ENCODE peak calls at places on chromosomes 2 and 18, in seven cellular contexts. Q, Y, T, S, V, K and U are unnamed samples.

GRCh38 chr2:71452565-71452964 is 796 bp upstream of the DYSF start:
- DNase-seq in S (no peak), Q (no peak), V (peak), K (no peak), Y (peak), T (no peak), U (no peak)

GRCh38 chr18:3246636-3247242 is 862 bp upstream of the MYL12A start:
- DNase-seq in K (peak), Y (peak), Q (peak), S (peak), V (peak), T (peak), U (peak)

GRCh38 chr2:184780384-184780783 is 182.1 kb downstream of the ZNF804A start:
- DNase-seq in K (no peak), V (no peak), Y (no peak), T (no peak), S (no peak), Q (no peak), U (no peak)

GRCh38 chr2:214311031-214311533 is 99.8 kb upstream of the VWC2L start:
- DNase-seq in V (no peak), S (no peak), T (no peak), K (no peak), Q (no peak), Y (no peak), U (no peak)

GRCh38 chr2:61151434-61151833 is 10.6 kb upstream of the C2orf74 start:
- DNase-seq in Q (no peak), K (no peak), S (no peak), Y (peak), T (no peak), V (peak), U (no peak)

GRCh38 chr2:62705859-62706720 is 577 bp downstream of the EHBP1 start:
- DNase-seq in K (no peak), V (peak), S (peak), Y (peak), T (peak), Q (peak), U (peak)

GRCh38 chr2:205892141-205893064 is 193.6 kb downstream of the INO80D start:
- DNase-seq in S (peak), V (no peak), K (no peak), Q (no peak), Y (no peak), T (peak), U (peak)

GRCh38 chr18:10424576-10425314 is 29.7 kb upstream of the APCDD1 start:
- DNase-seq in T (no peak), K (peak), V (peak), Y (peak), S (no peak), Q (no peak), U (no peak)

GRCh38 chr2:240229603-240230423 is 89.4 kb upstream of the OTOS start:
- DNase-seq in Q (peak), K (peak), T (no peak), Y (peak), S (no peak), V (no peak), U (peak)

GRCh38 chr2:25539141-25539540 is 134.2 kb downstream of the DTNB start:
- DNase-seq in K (no peak), Q (no peak), T (no peak), Y (peak), V (no peak), S (no peak), U (no peak)

GRCh38 chr2:239181601-239182471 is 219.0 kb downstream of the HDAC4 start:
- DNase-seq in Q (no peak), V (no peak), T (no peak), Y (no peak), K (peak), S (no peak), U (peak)

GRCh38 chr2:88628569-88628939 is 1.3 kb upstream of the EIF2AK3 start:
- DNase-seq in T (no peak), V (no peak), Y (no peak), Q (no peak), S (no peak), K (no peak), U (no peak)

GRCh38 chr2:115165529-115166109 is 723.2 kb downstream of the DPP10 start:
- DNase-seq in V (peak), T (no peak), Y (peak), Q (no peak), S (no peak), K (no peak), U (no peak)

GRCh38 chr2:46298522-46299351 is 1.5 kb downstream of the EPAS1 start:
- DNase-seq in K (peak), Q (peak), V (peak), Y (peak), S (peak), T (peak), U (peak)

GRCh38 chr2:145006957-145007672 is 487.2 kb upstream of the ZEB2 start:
- DNase-seq in S (no peak), T (peak), Y (peak), K (no peak), Q (peak), V (peak), U (no peak)

DNA sequence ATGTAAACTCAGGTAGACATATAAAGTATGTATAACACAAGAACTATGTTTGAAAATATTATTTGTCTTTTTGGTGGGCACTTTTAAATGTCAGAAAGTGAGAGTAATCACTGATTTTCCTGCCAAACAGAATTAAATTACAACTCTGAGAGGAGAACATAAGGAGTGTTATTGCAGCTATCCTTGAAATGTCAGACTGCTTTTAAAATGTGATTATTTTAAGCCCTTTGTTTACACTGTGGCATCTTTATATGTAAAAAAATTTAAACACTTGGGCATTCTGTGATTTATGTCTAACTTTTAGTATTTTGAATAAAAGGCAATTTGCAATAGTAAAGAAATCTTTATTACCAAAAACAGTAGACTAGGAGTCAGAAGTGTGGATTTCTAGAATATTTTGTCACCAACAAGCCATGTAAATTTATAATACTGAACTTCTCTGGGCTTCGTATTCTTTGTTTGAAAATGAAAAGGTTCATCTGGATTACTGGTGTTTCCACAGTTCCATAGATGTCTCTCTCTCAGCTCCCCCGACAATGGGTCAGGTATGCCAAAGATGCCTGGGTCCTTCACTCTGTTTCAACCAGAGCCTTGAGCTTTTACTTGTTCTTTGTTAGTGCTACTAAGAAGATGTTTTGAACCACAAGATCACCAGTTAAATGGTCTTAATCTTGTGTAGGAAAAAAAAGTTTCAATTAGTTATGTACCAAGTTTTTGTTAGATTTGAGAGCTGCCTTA is 38.8 kb downstream of the GULP1 start:
- DNase-seq in Y (no peak), V (no peak), Q (no peak), K (no peak), T (no peak), S (no peak), U (no peak)
- TF ChIP-seq CTCF in Y (no peak), V (no peak), Q (no peak), K (no peak), T (no peak), S (no peak), U (no peak)

GRCh38 chr18:78151948-78152725 is 827.5 kb upstream of the SALL3 start:
- DNase-seq in T (no peak), Y (no peak), S (no peak), Q (no peak), V (no peak), K (no peak), U (no peak)
- TF ChIP-seq CTCF in T (no peak), Y (no peak), S (no peak), Q (no peak), V (no peak), K (no peak), U (no peak)

DNA sequence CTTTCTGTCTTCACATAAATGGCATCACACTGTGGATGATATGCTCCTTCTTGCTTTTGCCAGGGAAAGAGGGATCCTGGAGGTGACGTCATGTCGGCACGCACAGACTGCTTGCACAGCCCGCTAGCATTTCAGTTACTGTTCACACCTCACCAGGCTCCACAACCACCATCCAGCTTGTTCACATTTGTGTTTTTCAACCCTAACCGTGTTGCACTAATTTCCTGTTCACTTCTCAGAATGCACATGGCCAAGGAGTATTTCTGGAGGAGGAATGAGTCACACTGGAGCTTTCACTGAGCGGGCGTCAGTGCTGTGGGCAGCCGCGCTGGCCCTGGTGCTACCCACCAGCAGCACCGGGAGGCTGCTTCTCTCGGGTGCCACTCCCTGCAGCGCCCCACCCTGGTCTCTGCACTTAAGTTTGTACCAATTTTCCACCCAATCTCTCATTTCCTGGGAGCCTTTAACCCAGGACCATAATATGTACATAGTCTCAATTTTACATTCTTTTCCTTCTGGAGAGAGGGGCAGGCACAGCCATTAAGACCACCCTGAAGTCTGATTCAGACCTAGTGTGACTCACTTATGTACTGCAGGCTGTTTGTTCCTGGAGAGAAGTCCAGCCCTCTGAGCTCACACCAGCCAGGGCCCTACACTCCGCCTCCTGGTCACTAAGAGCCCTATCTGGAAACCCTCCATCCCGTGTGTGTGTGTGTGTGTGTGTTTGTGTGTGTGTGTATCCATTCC is 65.1 kb downstream of the MBP start:
- DNase-seq in K (no peak), S (peak), V (peak), Y (peak), T (peak), Q (peak), U (peak)
- TF ChIP-seq CTCF in K (no peak), S (no peak), V (no peak), Y (no peak), T (no peak), Q (no peak), U (no peak)

GRCh38 chr2:10188211-10188610 is 65.7 kb downstream of the RRM2 start:
- DNase-seq in Q (no peak), Y (peak), T (no peak), K (no peak), V (no peak), S (no peak), U (no peak)
- TF ChIP-seq CTCF in Q (no peak), Y (peak), T (no peak), K (peak), V (no peak), S (no peak), U (no peak)

DNA sequence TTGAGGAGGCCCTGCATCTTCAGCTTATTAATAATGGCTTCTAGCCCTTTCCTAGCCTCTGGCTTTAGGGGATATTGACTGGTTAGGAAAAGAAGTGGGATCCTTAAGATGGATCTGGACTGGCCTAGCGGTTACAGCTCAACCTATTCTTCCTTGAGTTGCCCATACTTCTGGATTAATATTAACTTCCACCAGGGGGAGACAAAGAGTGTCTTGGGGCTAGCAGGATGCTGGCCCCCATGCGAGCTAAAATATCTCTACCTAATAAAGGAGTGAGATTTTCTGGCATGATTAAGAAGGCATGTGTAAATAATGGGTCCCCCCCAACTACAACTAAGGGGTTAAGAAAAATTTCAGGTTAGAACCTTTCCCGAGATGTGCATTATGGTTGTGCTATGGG is 23.2 kb upstream of the PLA2R1 start:
- DNase-seq in Y (no peak), Q (no peak), K (no peak), T (no peak), S (no peak), V (no peak), U (no peak)
- TF ChIP-seq CTCF in Y (peak), Q (no peak), K (no peak), T (no peak), S (no peak), V (no peak), U (no peak)

DNA sequence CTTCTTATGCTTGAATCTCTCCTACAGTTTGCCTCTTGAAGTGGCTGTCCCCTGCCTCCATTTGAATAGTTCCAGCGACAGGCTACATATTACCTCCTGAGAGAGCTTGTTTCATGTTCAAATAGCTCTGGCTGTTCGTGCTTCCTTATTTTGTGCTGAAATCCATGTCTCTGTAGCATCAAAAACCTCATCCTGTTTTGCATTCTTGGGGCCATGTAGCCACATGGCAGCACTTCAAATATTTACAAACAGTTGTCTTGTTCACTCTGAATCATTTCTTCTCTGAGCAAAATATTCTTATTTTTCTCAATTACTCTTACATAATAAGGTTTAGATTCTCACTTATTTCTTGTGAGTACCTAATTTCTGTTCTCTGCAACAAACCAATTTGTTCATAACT is 1243.1 kb upstream of the NXPH2 start:
- DNase-seq in Y (no peak), S (no peak), Q (no peak), T (no peak), K (no peak), V (no peak), U (no peak)
- TF ChIP-seq CTCF in Y (no peak), S (no peak), Q (no peak), T (no peak), K (no peak), V (no peak), U (no peak)

GRCh38 chr2:141911485-141912066 is 219.2 kb downstream of the LRP1B start:
- DNase-seq in T (no peak), Q (no peak), V (peak), K (no peak), S (no peak), Y (peak), U (no peak)
- TF ChIP-seq CTCF in T (no peak), Q (no peak), V (no peak), K (no peak), S (peak), Y (peak), U (no peak)

DNA sequence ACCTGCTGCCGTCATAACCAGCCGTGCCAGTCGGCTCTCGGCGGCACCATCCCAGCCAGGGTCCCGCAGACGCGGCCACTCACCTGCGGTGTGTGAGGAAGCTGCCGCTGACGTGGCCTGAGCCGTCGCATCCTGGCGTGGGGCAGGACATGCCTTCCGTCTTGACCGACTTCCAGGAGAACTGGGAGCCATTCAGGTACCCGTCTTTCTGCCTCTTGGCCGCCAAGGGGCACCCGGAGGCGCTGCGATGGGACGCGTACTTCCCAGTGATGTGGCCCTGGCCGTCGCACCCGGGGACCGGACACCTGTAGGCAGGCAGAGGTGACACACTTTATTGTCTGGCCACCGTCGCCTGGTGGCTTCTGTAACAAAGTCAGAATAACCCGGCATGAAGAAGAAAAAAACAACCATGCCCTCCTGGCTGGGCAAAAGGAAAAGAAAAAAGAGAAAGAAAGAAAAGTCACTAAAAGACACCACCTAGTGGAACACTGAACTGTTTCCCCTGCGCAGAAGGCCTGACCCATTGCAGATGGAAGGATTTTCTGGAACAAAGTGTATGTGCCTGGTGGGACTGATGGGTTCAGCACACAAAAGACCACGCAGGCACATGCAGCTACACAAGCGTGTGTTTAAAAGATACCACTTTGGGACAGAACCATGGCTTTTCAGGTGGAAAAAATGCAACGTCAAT is 94.9 kb upstream of the PXDN start:
- DNase-seq in K (no peak), Y (no peak), T (no peak), V (no peak), Q (no peak), S (no peak), U (no peak)
- TF ChIP-seq CTCF in K (no peak), Y (no peak), T (no peak), V (no peak), Q (no peak), S (no peak), U (no peak)

GRCh38 chr2:73856214-73856613 is 27.5 kb downstream of the STAMBP start:
- DNase-seq in S (no peak), T (no peak), Y (peak), K (no peak), Q (no peak), V (no peak), U (no peak)

GRCh38 chr2:73850009-73850408 is 21.2 kb downstream of the STAMBP start:
- DNase-seq in S (no peak), K (no peak), Y (no peak), T (no peak), V (no peak), Q (no peak), U (no peak)

GRCh38 chr2:73855526-73855925 is 26.8 kb downstream of the STAMBP start:
- DNase-seq in K (no peak), Y (peak), V (no peak), T (no peak), Q (no peak), S (no peak), U (no peak)

GRCh38 chr2:73852020-73852419 is 23.3 kb downstream of the STAMBP start:
- DNase-seq in Q (no peak), T (no peak), S (no peak), K (no peak), Y (peak), V (no peak), U (no peak)

DNA sequence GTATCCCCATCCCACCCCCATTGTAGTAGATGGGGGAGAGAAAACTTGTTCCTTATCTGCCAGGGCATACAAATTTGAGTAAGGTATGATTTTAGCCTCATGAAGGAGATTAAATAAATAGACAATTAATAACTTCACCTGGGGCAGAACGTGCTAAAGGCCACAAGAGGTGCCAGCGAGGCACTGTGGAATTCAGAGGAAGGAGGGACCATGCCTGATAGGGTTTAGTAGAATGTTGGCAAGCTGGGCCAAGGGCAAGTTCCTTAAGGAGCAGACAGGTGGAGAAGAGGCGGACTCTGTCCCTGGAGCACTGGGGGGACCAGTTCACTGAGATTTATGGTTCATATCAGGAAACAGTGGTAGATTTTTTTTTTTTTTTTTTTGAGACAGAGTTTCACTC is 22.5 kb downstream of the STAMBP start:
- DNase-seq in S (no peak), T (no peak), Y (no peak), K (no peak), Q (no peak), V (no peak), U (no peak)
- TF ChIP-seq CTCF in S (no peak), T (no peak), Y (peak), K (peak), Q (no peak), V (no peak), U (no peak)

GRCh38 chr2:170523506-170523905 is 191.6 kb upstream of the SP5 start:
- DNase-seq in K (no peak), Q (no peak), S (no peak), T (no peak), Y (no peak), V (no peak), U (no peak)
- TF ChIP-seq CTCF in K (no peak), Q (no peak), S (no peak), T (no peak), Y (no peak), V (no peak), U (no peak)